ENCODE peak calls at places on chromosomes 2 and 18, in nine cellular contexts. One of them, this sample, is unnamed.

GRCh38 chr2:37672104-37672869 is 845 bp upstream of the CDC42EP3 start:
- DNase-seq in tibial nerve: peak; percentile 26
- DNase-seq in spleen: peak; percentile 92
- DNase-seq in adrenal gland: peak; percentile 54
- DNase-seq in CD8-positive, alpha-beta memory T cell: peak; percentile 69
- DNase-seq in heart left ventricle: peak; percentile 87
- DNase-seq in A549: peak; percentile 91
- DNase-seq in SJSA1: peak; percentile 85
- DNase-seq in cardiac muscle cell: peak; percentile 84
- DNase-seq in this sample: peak; percentile 88

GRCh38 chr2:28567076-28567471 is 71.2 kb downstream of the PLB1 start:
- DNase-seq in tibial nerve: no peak
- DNase-seq in spleen: no peak
- DNase-seq in adrenal gland: peak; percentile 33
- DNase-seq in CD8-positive, alpha-beta memory T cell: no peak
- DNase-seq in heart left ventricle: no peak
- DNase-seq in A549: peak; percentile 30
- DNase-seq in SJSA1: no peak
- DNase-seq in cardiac muscle cell: no peak
- DNase-seq in this sample: no peak

GRCh38 chr2:102619414-102620319 is at the start of gene SLC9A2:
- DNase-seq in tibial nerve: no peak
- DNase-seq in spleen: no peak
- DNase-seq in adrenal gland: peak; percentile 34
- DNase-seq in CD8-positive, alpha-beta memory T cell: no peak
- DNase-seq in heart left ventricle: no peak
- DNase-seq in A549: peak; percentile 25
- DNase-seq in SJSA1: no peak
- DNase-seq in cardiac muscle cell: peak; percentile 5
- DNase-seq in this sample: peak; percentile 48

GRCh38 chr2:21229302-21229701 is 105.5 kb downstream of the TDRD15 start:
- DNase-seq in tibial nerve: no peak
- DNase-seq in spleen: no peak
- DNase-seq in adrenal gland: no peak
- DNase-seq in CD8-positive, alpha-beta memory T cell: no peak
- DNase-seq in heart left ventricle: no peak
- DNase-seq in A549: no peak
- DNase-seq in SJSA1: no peak
- DNase-seq in cardiac muscle cell: no peak
- DNase-seq in this sample: no peak

GRCh38 chr2:151049746-151050145 is 211.9 kb downstream of the RBM43 start:
- DNase-seq in tibial nerve: no peak
- DNase-seq in spleen: no peak
- DNase-seq in adrenal gland: no peak
- DNase-seq in CD8-positive, alpha-beta memory T cell: no peak
- DNase-seq in heart left ventricle: no peak
- DNase-seq in A549: no peak
- DNase-seq in SJSA1: no peak
- DNase-seq in cardiac muscle cell: peak; percentile 61
- DNase-seq in this sample: no peak

GRCh38 chr2:240128608-240129144 is 7.4 kb downstream of the COPS9 start:
- DNase-seq in tibial nerve: no peak
- DNase-seq in spleen: peak; percentile 62
- DNase-seq in adrenal gland: no peak
- DNase-seq in CD8-positive, alpha-beta memory T cell: no peak
- DNase-seq in heart left ventricle: no peak
- DNase-seq in A549: no peak
- DNase-seq in SJSA1: no peak
- DNase-seq in cardiac muscle cell: no peak
- DNase-seq in this sample: no peak

GRCh38 chr2:224221455-224221913 is 180.4 kb downstream of the FAM124B start:
- DNase-seq in tibial nerve: no peak
- DNase-seq in spleen: no peak
- DNase-seq in adrenal gland: no peak
- DNase-seq in CD8-positive, alpha-beta memory T cell: no peak
- DNase-seq in heart left ventricle: no peak
- DNase-seq in A549: peak; percentile 73
- DNase-seq in SJSA1: peak; percentile 85
- DNase-seq in cardiac muscle cell: peak; percentile 94
- DNase-seq in this sample: no peak

GRCh38 chr2:74619651-74620297 is 28.4 kb downstream of the M1AP start:
- DNase-seq in tibial nerve: no peak
- DNase-seq in spleen: no peak
- DNase-seq in adrenal gland: no peak
- DNase-seq in CD8-positive, alpha-beta memory T cell: no peak
- DNase-seq in heart left ventricle: no peak
- DNase-seq in A549: no peak
- DNase-seq in SJSA1: no peak
- DNase-seq in cardiac muscle cell: no peak
- DNase-seq in this sample: no peak

GRCh38 chr18:54149078-54149697 is 75.3 kb downstream of the MBD2 start:
- DNase-seq in tibial nerve: no peak
- DNase-seq in spleen: no peak
- DNase-seq in adrenal gland: peak; percentile 52
- DNase-seq in CD8-positive, alpha-beta memory T cell: no peak
- DNase-seq in heart left ventricle: no peak
- DNase-seq in A549: peak; percentile 46
- DNase-seq in SJSA1: peak; percentile 86
- DNase-seq in cardiac muscle cell: peak; percentile 93
- DNase-seq in this sample: no peak

GRCh38 chr2:67694464-67694863 is 297.3 kb downstream of the ETAA1 start:
- DNase-seq in tibial nerve: no peak
- DNase-seq in spleen: no peak
- DNase-seq in adrenal gland: no peak
- DNase-seq in CD8-positive, alpha-beta memory T cell: no peak
- DNase-seq in heart left ventricle: no peak
- DNase-seq in A549: no peak
- DNase-seq in SJSA1: no peak
- DNase-seq in cardiac muscle cell: no peak
- DNase-seq in this sample: no peak

DNA sequence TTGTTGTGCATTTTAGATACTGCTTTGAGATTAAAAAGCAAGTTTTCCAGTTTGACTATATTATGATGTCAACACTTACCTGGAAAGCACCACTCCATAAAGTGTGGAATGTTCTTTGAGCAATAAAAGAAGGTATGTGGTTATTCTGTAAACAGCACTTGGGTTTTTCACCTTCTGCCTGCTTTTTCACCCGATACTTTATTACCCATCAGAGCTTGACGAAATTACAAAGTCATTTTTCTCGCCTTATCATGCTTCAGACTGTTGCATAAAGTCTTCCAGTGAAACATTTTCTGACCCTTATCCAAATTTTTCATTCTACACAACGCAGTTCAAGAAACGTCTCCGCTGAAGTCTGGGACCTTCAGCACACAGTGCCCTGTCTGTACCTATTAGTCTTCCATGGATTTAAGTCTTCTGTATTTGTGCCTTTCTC is 25.2 kb downstream of the CAB39 start:
- DNase-seq in tibial nerve: no peak
- DNase-seq in spleen: no peak
- DNase-seq in adrenal gland: no peak
- DNase-seq in CD8-positive, alpha-beta memory T cell: no peak
- DNase-seq in heart left ventricle: no peak
- DNase-seq in A549: no peak
- DNase-seq in SJSA1: no peak
- DNase-seq in cardiac muscle cell: peak; percentile 55
- DNase-seq in this sample: no peak
- H3K4me1 ChIP-seq in tibial nerve: peaks cover 34% of the 10 kb centered on the region
- H3K4me1 ChIP-seq in spleen: peaks cover 17% of the 10 kb centered on the region
- H3K4me1 ChIP-seq in adrenal gland: peaks cover 40% of the 10 kb centered on the region
- H3K4me1 ChIP-seq in CD8-positive, alpha-beta memory T cell: peaks cover 58% of the 10 kb centered on the region
- H3K4me1 ChIP-seq in heart left ventricle: peaks cover 15% of the 10 kb centered on the region
- H3K4me1 ChIP-seq in A549: peaks cover 24% of the 10 kb centered on the region
- H3K4me1 ChIP-seq in SJSA1: peaks cover 19% of the 10 kb centered on the region
- H3K4me1 ChIP-seq in cardiac muscle cell: peaks cover 12% of the 10 kb centered on the region
- H3K4me1 ChIP-seq in this sample: peaks cover 8% of the 10 kb centered on the region

GRCh38 chr18:3156325-3156640 is 63.5 kb downstream of the MYOM1 start:
- DNase-seq in tibial nerve: no peak
- DNase-seq in spleen: no peak
- DNase-seq in adrenal gland: no peak
- DNase-seq in CD8-positive, alpha-beta memory T cell: no peak
- DNase-seq in heart left ventricle: no peak
- DNase-seq in A549: no peak
- DNase-seq in SJSA1: no peak
- DNase-seq in cardiac muscle cell: peak; percentile 5
- DNase-seq in this sample: no peak
- H3K27ac ChIP-seq in tibial nerve: peak overlapping the region; percentile 66
- H3K27ac ChIP-seq in spleen: peak overlapping the region; percentile 12
- H3K27ac ChIP-seq in adrenal gland: peak overlapping the region; percentile 60
- H3K27ac ChIP-seq in CD8-positive, alpha-beta memory T cell: no peak overlapping the region
- H3K27ac ChIP-seq in heart left ventricle: peak overlapping the region; percentile 73
- H3K27ac ChIP-seq in A549: no peak overlapping the region
- H3K27ac ChIP-seq in SJSA1: no peak overlapping the region
- H3K27ac ChIP-seq in cardiac muscle cell: peak overlapping the region; percentile 59
- H3K27ac ChIP-seq in this sample: peak overlapping the region; percentile 14

GRCh38 chr2:186229265-186229664 is 256.8 kb upstream of the ZC3H15 start:
- DNase-seq in tibial nerve: no peak
- DNase-seq in spleen: no peak
- DNase-seq in adrenal gland: no peak
- DNase-seq in CD8-positive, alpha-beta memory T cell: no peak
- DNase-seq in heart left ventricle: no peak
- DNase-seq in A549: no peak
- DNase-seq in SJSA1: no peak
- DNase-seq in cardiac muscle cell: no peak
- DNase-seq in this sample: no peak
- H3K9me3 ChIP-seq in tibial nerve: no peaks in the 10 kb centered on the region
- H3K9me3 ChIP-seq in spleen: peaks cover 85% of the 10 kb centered on the region
- H3K9me3 ChIP-seq in adrenal gland: peaks cover 3% of the 10 kb centered on the region
- H3K9me3 ChIP-seq in CD8-positive, alpha-beta memory T cell: peaks cover 9% of the 10 kb centered on the region
- H3K9me3 ChIP-seq in heart left ventricle: peaks cover 78% of the 10 kb centered on the region
- H3K9me3 ChIP-seq in A549: no peaks in the 10 kb centered on the region
- H3K9me3 ChIP-seq in SJSA1: peaks cover 3% of the 10 kb centered on the region
- H3K9me3 ChIP-seq in cardiac muscle cell: no peaks in the 10 kb centered on the region
- H3K9me3 ChIP-seq in this sample: no peaks in the 10 kb centered on the region

GRCh38 chr2:100857341-100857740 is 37.4 kb downstream of the NPAS2 start:
- DNase-seq in tibial nerve: no peak
- DNase-seq in spleen: no peak
- DNase-seq in adrenal gland: no peak
- DNase-seq in CD8-positive, alpha-beta memory T cell: no peak
- DNase-seq in heart left ventricle: no peak
- DNase-seq in A549: no peak
- DNase-seq in SJSA1: no peak
- DNase-seq in cardiac muscle cell: no peak
- DNase-seq in this sample: no peak

GRCh38 chr2:100859902-100860301 is 40.0 kb downstream of the NPAS2 start:
- DNase-seq in tibial nerve: no peak
- DNase-seq in spleen: no peak
- DNase-seq in adrenal gland: no peak
- DNase-seq in CD8-positive, alpha-beta memory T cell: no peak
- DNase-seq in heart left ventricle: no peak
- DNase-seq in A549: no peak
- DNase-seq in SJSA1: no peak
- DNase-seq in cardiac muscle cell: no peak
- DNase-seq in this sample: no peak

GRCh38 chr2:100857915-100858314 is 38.0 kb downstream of the NPAS2 start:
- DNase-seq in tibial nerve: no peak
- DNase-seq in spleen: no peak
- DNase-seq in adrenal gland: no peak
- DNase-seq in CD8-positive, alpha-beta memory T cell: no peak
- DNase-seq in heart left ventricle: no peak
- DNase-seq in A549: no peak
- DNase-seq in SJSA1: no peak
- DNase-seq in cardiac muscle cell: peak; percentile 80
- DNase-seq in this sample: no peak

GRCh38 chr2:100862081-100862480 is 42.1 kb downstream of the NPAS2 start:
- DNase-seq in tibial nerve: no peak
- DNase-seq in spleen: no peak
- DNase-seq in adrenal gland: no peak
- DNase-seq in CD8-positive, alpha-beta memory T cell: no peak
- DNase-seq in heart left ventricle: no peak
- DNase-seq in A549: no peak
- DNase-seq in SJSA1: no peak
- DNase-seq in cardiac muscle cell: no peak
- DNase-seq in this sample: no peak

DNA sequence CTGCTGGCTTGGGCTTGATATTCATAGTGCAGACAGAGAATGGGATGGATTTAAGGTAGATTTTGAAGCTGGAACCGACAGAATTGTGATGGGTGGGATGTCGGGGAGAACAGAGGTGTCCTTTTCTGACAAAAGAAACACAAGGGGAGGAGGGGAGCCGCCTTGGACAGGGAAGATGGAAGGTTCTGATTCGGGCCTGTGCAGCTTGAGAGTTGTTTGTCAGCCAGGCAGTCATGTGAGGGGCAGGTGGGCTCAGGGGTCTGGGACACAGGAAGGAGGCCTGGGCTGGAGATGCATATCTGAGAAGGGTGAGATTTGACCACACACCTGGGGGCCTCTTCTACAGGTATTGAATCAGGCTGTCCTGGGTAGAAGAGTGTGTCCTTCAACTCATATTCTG is 41.4 kb downstream of the NPAS2 start:
- DNase-seq in tibial nerve: no peak
- DNase-seq in spleen: no peak
- DNase-seq in adrenal gland: no peak
- DNase-seq in CD8-positive, alpha-beta memory T cell: no peak
- DNase-seq in heart left ventricle: no peak
- DNase-seq in A549: no peak
- DNase-seq in SJSA1: no peak
- DNase-seq in cardiac muscle cell: no peak
- DNase-seq in this sample: no peak
- H3K4me1 ChIP-seq in tibial nerve: no peaks in the 10 kb centered on the region
- H3K4me1 ChIP-seq in spleen: no peaks in the 10 kb centered on the region
- H3K4me1 ChIP-seq in adrenal gland: peaks cover 6% of the 10 kb centered on the region
- H3K4me1 ChIP-seq in CD8-positive, alpha-beta memory T cell: no peaks in the 10 kb centered on the region
- H3K4me1 ChIP-seq in heart left ventricle: no peaks in the 10 kb centered on the region
- H3K4me1 ChIP-seq in A549: peaks cover 84% of the 10 kb centered on the region
- H3K4me1 ChIP-seq in SJSA1: peaks cover 35% of the 10 kb centered on the region
- H3K4me1 ChIP-seq in cardiac muscle cell: no peaks in the 10 kb centered on the region
- H3K4me1 ChIP-seq in this sample: peaks cover 9% of the 10 kb centered on the region

GRCh38 chr18:29711931-29712330 is 1330.6 kb downstream of the DSC3 start:
- DNase-seq in tibial nerve: no peak
- DNase-seq in spleen: no peak
- DNase-seq in adrenal gland: no peak
- DNase-seq in CD8-positive, alpha-beta memory T cell: no peak
- DNase-seq in heart left ventricle: no peak
- DNase-seq in A549: no peak
- DNase-seq in SJSA1: no peak
- DNase-seq in cardiac muscle cell: no peak
- DNase-seq in this sample: no peak

DNA sequence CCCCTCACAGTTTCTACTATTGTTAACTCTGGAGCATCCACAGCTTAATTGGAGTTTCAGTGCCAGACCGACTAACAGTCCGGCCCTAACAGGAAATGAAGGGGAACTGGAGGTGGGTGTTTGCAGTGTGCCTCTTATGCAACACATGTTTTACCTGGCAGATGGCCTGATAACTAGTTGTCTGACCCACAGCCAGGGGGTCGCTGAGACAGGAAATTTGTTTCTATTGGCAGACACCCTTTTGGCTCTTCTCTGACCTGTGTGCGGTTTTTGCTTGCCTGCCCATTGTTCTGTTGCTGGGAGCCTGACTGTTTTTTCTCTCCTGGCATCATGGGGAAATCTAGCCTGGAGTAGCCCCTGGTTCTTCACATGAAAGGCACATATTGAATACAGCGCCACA is 1329.8 kb downstream of the DSC3 start:
- DNase-seq in tibial nerve: no peak
- DNase-seq in spleen: no peak
- DNase-seq in adrenal gland: no peak
- DNase-seq in CD8-positive, alpha-beta memory T cell: no peak
- DNase-seq in heart left ventricle: no peak
- DNase-seq in A549: no peak
- DNase-seq in SJSA1: no peak
- DNase-seq in cardiac muscle cell: no peak
- DNase-seq in this sample: no peak
- H3K27ac ChIP-seq in tibial nerve: no peak overlapping the region
- H3K27ac ChIP-seq in spleen: no peak overlapping the region
- H3K27ac ChIP-seq in adrenal gland: no peak overlapping the region
- H3K27ac ChIP-seq in CD8-positive, alpha-beta memory T cell: no peak overlapping the region
- H3K27ac ChIP-seq in heart left ventricle: no peak overlapping the region
- H3K27ac ChIP-seq in A549: no peak overlapping the region
- H3K27ac ChIP-seq in SJSA1: no peak overlapping the region
- H3K27ac ChIP-seq in cardiac muscle cell: no peak overlapping the region
- H3K27ac ChIP-seq in this sample: no peak overlapping the region

GRCh38 chr18:59172664-59173249 is 33.1 kb downstream of the SEC11C start:
- DNase-seq in tibial nerve: no peak
- DNase-seq in spleen: no peak
- DNase-seq in adrenal gland: no peak
- DNase-seq in CD8-positive, alpha-beta memory T cell: no peak
- DNase-seq in heart left ventricle: no peak
- DNase-seq in A549: no peak
- DNase-seq in SJSA1: no peak
- DNase-seq in cardiac muscle cell: peak; percentile 1
- DNase-seq in this sample: no peak
- H3K9me3 ChIP-seq in tibial nerve: no peaks in the 10 kb centered on the region
- H3K9me3 ChIP-seq in spleen: peaks cover 37% of the 10 kb centered on the region
- H3K9me3 ChIP-seq in adrenal gland: peaks cover 9% of the 10 kb centered on the region
- H3K9me3 ChIP-seq in CD8-positive, alpha-beta memory T cell: no peaks in the 10 kb centered on the region
- H3K9me3 ChIP-seq in heart left ventricle: peaks cover 37% of the 10 kb centered on the region
- H3K9me3 ChIP-seq in A549: peaks cover 22% of the 10 kb centered on the region
- H3K9me3 ChIP-seq in SJSA1: peaks cover 14% of the 10 kb centered on the region
- H3K9me3 ChIP-seq in cardiac muscle cell: no peaks in the 10 kb centered on the region
- H3K9me3 ChIP-seq in this sample: no peaks in the 10 kb centered on the region